ENCODE peak calls at places on chromosomes 3 and 15, in five cellular contexts. J is tibial nerve, W is uterus, F is HCT116, K is IMR-90. O is an unnamed sample.

GRCh38 chr3:157754415-157754814 is 251.2 kb upstream of the VEPH1 start:
- DNase-seq in J (no peak), W (no peak), F (no peak), K (no peak), O (no peak)

GRCh38 chr15:31439328-31439727 is 112.7 kb downstream of the KLF13 start:
- DNase-seq in W (no peak), J (no peak), K (no peak), F (peak; percentile 21), O (no peak)

GRCh38 chr3:108589081-108589997 is at the start of the genes CIP2A and DZIP3:
- DNase-seq in K (peak; percentile 94), W (peak; percentile 88), J (peak; percentile 64), F (peak; percentile 91), O (peak; percentile 84)

GRCh38 chr3:60742606-60743145 is 508.6 kb downstream of the FHIT start:
- DNase-seq in K (peak; percentile 47), W (no peak), F (no peak), J (no peak), O (no peak)

GRCh38 chr15:39700301-39700700 is 82.3 kb downstream of the FSIP1 start:
- DNase-seq in K (no peak), J (no peak), W (no peak), F (no peak), O (no peak)

GRCh38 chr3:46080124-46080991 is 53.1 kb upstream of the XCR1 start:
- DNase-seq in J (no peak), K (no peak), W (no peak), F (no peak), O (no peak)

GRCh38 chr15:94070341-94071275 is 160.8 kb upstream of the MCTP2 start:
- DNase-seq in J (no peak), W (peak; percentile 25), F (no peak), K (no peak), O (no peak)

GRCh38 chr15:39243396-39243795 is 337.5 kb upstream of the THBS1 start:
- DNase-seq in J (no peak), K (peak; percentile 6), W (no peak), F (no peak), O (no peak)

GRCh38 chr3:41768363-41768762 is 193.5 kb downstream of the ULK4 start:
- DNase-seq in W (no peak), F (no peak), J (no peak), K (no peak), O (no peak)

GRCh38 chr3:8579101-8579500 is 65.5 kb downstream of the SSUH2 start:
- DNase-seq in W (no peak), F (no peak), J (no peak), K (peak; percentile 42), O (no peak)

GRCh38 chr3:71721721-71722157 is 3.5 kb downstream of the EIF4E3 start:
- DNase-seq in J (no peak), K (no peak), F (no peak), W (no peak), O (no peak)

GRCh38 chr3:172836390-172836997 is 86.0 kb downstream of the ECT2 start:
- DNase-seq in F (peak; percentile 32), J (peak; percentile 82), K (peak; percentile 34), W (no peak), O (no peak)

GRCh38 chr3:73622135-73622534 is 2.6 kb downstream of the PDZRN3 start:
- DNase-seq in F (no peak), W (peak; percentile 49), J (no peak), K (peak; percentile 47), O (peak; percentile 23)

GRCh38 chr15:66758844-66759243 is 56.8 kb downstream of the SMAD6 start:
- DNase-seq in F (no peak), J (no peak), K (no peak), W (no peak), O (no peak)

GRCh38 chr3:51970606-51971300 is 3.1 kb downstream of the ABHD14B start:
- DNase-seq in W (no peak), J (no peak), K (no peak), F (no peak), O (peak; percentile 70)

GRCh38 chr15:74319596-74320357 is 47.7 kb downstream of the CYP11A1 start:
- DNase-seq in F (no peak), W (no peak), J (no peak), K (no peak), O (no peak)

GRCh38 chr3:149026718-149027117 is 35.4 kb downstream of the GYG1 start:
- DNase-seq in J (no peak), W (no peak), K (no peak), F (no peak), O (no peak)

GRCh38 chr15:68542771-68543544 is 35.8 kb upstream of the CORO2B start:
- DNase-seq in K (peak; percentile 96), F (no peak), J (peak; percentile 74), W (peak; percentile 75), O (no peak)

GRCh38 chr15:34582461-34583357 is 742 bp downstream of the GOLGA8B start:
- DNase-seq in K (peak; percentile 8), W (peak; percentile 22), J (no peak), F (peak; percentile 2), O (peak; percentile 68)

GRCh38 chr15:65902373-65902772 is 33.1 kb downstream of the RAB11A start:
- DNase-seq in J (peak; percentile 35), K (peak; percentile 6), F (peak; percentile 65), W (no peak), O (no peak)

GRCh38 chr15:71397377-71397776 is 282.1 kb downstream of the THSD4 start:
- DNase-seq in F (no peak), J (no peak), K (peak; percentile 36), W (no peak), O (no peak)

GRCh38 chr3:112813016-112813415 is 33.6 kb downstream of the CD200R1L start:
- DNase-seq in K (no peak), J (no peak), W (no peak), F (no peak), O (no peak)

GRCh38 chr3:57673158-57673557 is 19.7 kb downstream of the DENND6A start:
- DNase-seq in W (no peak), K (no peak), F (no peak), J (no peak), O (no peak)

GRCh38 chr3:122519693-122520092 is 5.0 kb upstream of the KPNA1 start:
- DNase-seq in J (no peak), F (no peak), K (no peak), W (no peak), O (no peak)
- TF ChIP-seq CTCF in J (no peak), F (no peak), K (no peak), W (no peak), O (no peak)

DNA sequence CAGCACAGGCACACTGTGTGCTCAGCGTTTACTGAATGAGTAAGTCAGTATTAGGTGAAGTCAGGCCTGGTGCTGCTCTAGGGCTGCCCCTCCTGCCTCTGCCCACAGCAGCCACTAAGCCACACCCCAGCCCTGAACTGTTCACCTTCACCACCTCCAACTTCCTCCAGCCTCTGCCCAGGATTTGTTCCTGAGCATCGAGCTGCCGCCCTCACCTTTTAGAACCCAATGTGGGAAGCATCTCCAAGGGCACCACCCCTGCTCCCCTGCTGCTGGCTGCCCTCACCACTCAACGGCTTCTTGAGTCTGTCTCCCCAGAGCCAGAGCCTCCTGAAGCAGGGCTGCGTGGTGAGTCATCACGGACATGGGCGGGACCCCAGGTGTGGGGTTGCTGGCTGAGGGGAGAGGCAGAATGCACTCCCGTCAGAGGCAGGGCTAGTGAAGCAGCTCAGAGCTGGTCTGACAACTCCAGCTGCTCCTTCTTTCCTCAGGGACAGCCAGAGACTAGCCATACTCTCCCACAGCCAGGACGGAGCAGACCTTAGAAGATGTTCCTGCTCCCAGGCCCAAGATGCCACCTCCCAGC is 5.8 kb downstream of the HYAL2 start:
- DNase-seq in J (no peak), W (peak; percentile 50), F (peak; percentile 93), K (peak; percentile 28), O (peak; percentile 32)
- TF ChIP-seq POLR2A in J (no peak), W (no peak), F (no peak), K (no peak), O (no peak)

GRCh38 chr3:165254812-165255211 is 58.6 kb upstream of the SLITRK3 start:
- DNase-seq in F (peak; percentile 39), J (no peak), K (no peak), W (no peak), O (no peak)

GRCh38 chr3:165259518-165260193 is 63.5 kb upstream of the SLITRK3 start:
- DNase-seq in W (no peak), K (no peak), F (no peak), J (peak; percentile 5), O (no peak)

DNA sequence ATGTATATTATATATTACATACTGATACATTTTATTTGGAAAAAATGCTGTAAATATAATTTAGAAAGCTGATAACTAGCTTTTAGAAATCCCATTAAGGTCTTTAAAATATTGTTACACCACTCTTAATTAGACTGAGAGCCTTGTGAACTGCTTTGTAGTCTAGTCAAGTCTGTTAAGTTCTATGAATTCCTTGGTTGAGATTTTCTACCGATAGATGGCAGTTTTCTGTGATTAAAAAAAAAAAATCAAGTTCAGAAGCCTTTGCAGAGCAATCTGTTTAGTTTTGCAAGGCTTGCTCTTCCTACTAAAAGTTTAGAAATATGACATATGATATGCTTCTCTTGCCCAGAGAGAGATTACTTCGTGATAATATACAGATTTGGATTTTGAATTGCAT is 60.4 kb upstream of the SLITRK3 start:
- DNase-seq in J (no peak), W (no peak), K (no peak), F (no peak), O (no peak)
- TF ChIP-seq CTCF in J (no peak), W (no peak), K (no peak), F (no peak), O (no peak)

DNA sequence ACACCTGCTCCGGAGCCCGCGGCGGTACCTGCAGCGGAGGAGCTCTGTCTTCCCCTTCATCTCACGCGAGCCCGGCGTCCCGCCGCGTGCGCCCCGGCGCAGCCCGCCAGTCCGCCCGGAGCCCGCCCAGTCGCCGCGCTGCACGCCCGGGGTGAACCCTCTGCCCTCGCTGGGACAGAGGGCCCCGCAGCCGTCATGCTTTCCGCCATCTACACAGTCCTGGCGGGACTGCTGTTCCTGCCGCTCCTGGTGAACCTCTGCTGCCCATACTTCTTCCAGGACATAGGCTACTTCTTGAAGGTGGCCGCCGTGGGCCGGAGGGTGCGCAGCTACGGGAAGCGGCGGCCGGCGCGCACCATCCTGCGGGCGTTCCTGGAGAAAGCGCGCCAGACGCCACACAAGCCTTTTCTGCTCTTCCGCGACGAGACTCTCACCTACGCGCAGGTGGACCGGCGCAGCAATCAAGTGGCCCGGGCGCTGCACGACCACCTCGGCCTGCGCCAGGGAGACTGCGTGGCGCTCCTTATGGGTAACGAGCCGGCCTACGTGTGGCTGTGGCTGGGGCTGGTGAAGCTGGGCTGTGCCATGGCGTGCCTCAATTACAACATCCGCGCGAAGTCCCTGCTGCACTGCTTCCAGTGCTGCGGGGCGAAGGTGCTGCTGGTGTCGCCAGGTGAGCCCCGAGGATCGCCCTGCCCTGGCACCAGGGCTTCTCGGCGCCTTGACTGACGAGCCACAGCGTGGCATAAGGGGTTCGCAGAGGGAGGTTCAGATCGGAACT is 427 bp downstream of the SLC27A2 start:
- DNase-seq in K (peak; percentile 15), F (peak; percentile 8), J (no peak), W (no peak), O (peak; percentile 62)
- TF ChIP-seq POLR2A in K (no peak), F (no peak), J (no peak), W (no peak), O (peak; percentile 64)